ENCODE peak calls at places on chromosomes 1 and 21, in six cellular contexts. D, G, S, R, J and U are unnamed samples.
A peak's percentile ranks its signal among the peaks of the same experiment; 100 is the strongest.

GRCh38 chr1:16198444-16199156 is 13.9 kb downstream of the ARHGEF19 start:
- DNase-seq in S (no peak), G (no peak), R (no peak), D (no peak), J (no peak), U (no peak)

GRCh38 chr1:2925923-2926322 is 95.3 kb upstream of the ACTRT2 start:
- DNase-seq in R (no peak), G (no peak), J (no peak), D (peak; percentile 54), S (no peak), U (no peak)

GRCh38 chr1:177593105-177593504 is 376.8 kb downstream of the SEC16B start:
- DNase-seq in D (no peak), S (no peak), J (no peak), R (no peak), G (no peak), U (no peak)

GRCh38 chr1:60914982-60915381 is 167.4 kb upstream of the NFIA start:
- DNase-seq in S (no peak), R (no peak), D (no peak), J (no peak), G (no peak), U (no peak)

GRCh38 chr1:67575861-67576260 is 109.1 kb upstream of the GADD45A start:
- DNase-seq in J (peak; percentile 69), R (no peak), S (no peak), D (no peak), G (no peak), U (no peak)

GRCh38 chr1:15139654-15140350 is 13.7 kb upstream of the TMEM51 start:
- DNase-seq in R (no peak), G (no peak), J (peak; percentile 58), D (no peak), S (peak; percentile 65), U (no peak)

GRCh38 chr1:155871390-155871789 is 12.0 kb downstream of the SYT11 start:
- DNase-seq in R (peak; percentile 79), S (no peak), J (no peak), D (peak; percentile 28), G (peak; percentile 54), U (peak; percentile 77)

GRCh38 chr1:17419626-17420328 is 19.7 kb downstream of the RCC2 start:
- DNase-seq in J (peak; percentile 56), G (peak; percentile 77), R (peak; percentile 83), D (peak; percentile 54), S (peak; percentile 93), U (peak; percentile 92)

GRCh38 chr1:245054105-245054831 is 100.5 kb upstream of the KIF26B start:
- DNase-seq in G (no peak), S (no peak), J (no peak), D (no peak), R (no peak), U (no peak)

GRCh38 chr1:117659565-117660264 is 53.9 kb downstream of the TENT5C start:
- DNase-seq in D (no peak), S (no peak), J (no peak), R (no peak), G (no peak), U (peak; percentile 85)

GRCh38 chr1:29339176-29339575 is 102.9 kb downstream of the PTPRU start:
- DNase-seq in J (peak; percentile 17), S (no peak), D (no peak), R (no peak), G (no peak), U (peak; percentile 23)

GRCh38 chr1:193705473-193706074 is 519.2 kb upstream of the B3GALT2 start:
- DNase-seq in S (no peak), R (no peak), D (no peak), G (no peak), J (no peak), U (no peak)

GRCh38 chr1:232538224-232538942 is 91.5 kb downstream of the SIPA1L2 start:
- DNase-seq in D (no peak), R (no peak), G (peak; percentile 85), S (peak; percentile 79), J (peak; percentile 91), U (no peak)

GRCh38 chr1:94544706-94545490 is 3.3 kb upstream of the F3 start:
- DNase-seq in R (no peak), J (peak; percentile 74), D (no peak), S (no peak), G (peak; percentile 22), U (no peak)

GRCh38 chr1:36643391-36644270 is 160.9 kb upstream of the CSF3R start:
- DNase-seq in G (no peak), R (no peak), S (no peak), J (no peak), D (no peak), U (peak; percentile 58)

GRCh38 chr1:162943627-162944026 is 82.7 kb upstream of the CCDC190 start:
- DNase-seq in G (no peak), S (no peak), R (no peak), D (no peak), J (no peak), U (no peak)

GRCh38 chr1:1359316-1359667 is 937 bp upstream of the MXRA8 start:
- DNase-seq in J (no peak), D (no peak), R (no peak), G (no peak), S (no peak), U (peak; percentile 62)

GRCh38 chr1:169312084-169312954 is 55.3 kb downstream of the NME7 start:
- DNase-seq in D (no peak), R (no peak), J (peak; percentile 97), S (no peak), G (no peak), U (no peak)

GRCh38 chr1:8689431-8690252 is 127.8 kb downstream of the RERE start:
- DNase-seq in D (no peak), R (no peak), S (peak; percentile 60), G (peak; percentile 64), J (no peak), U (no peak)

GRCh38 chr1:19210772-19211549 is 895 bp upstream of the UBR4 start:
- DNase-seq in R (no peak), J (peak; percentile 7), S (peak; percentile 21), D (no peak), G (no peak), U (no peak)

GRCh38 chr1:1208713-1209433 is 2.5 kb upstream of the TNFRSF18 start:
- DNase-seq in R (no peak), J (no peak), G (no peak), D (no peak), S (peak; percentile 0), U (peak; percentile 79)

GRCh38 chr21:19607983-19608668 is 1204.5 kb upstream of the TMPRSS15 start:
- DNase-seq in J (no peak), R (no peak), D (no peak), S (peak; percentile 33), G (no peak), U (no peak)

GRCh38 chr1:98327151-98327918 is 334.2 kb upstream of the SNX7 start:
- DNase-seq in S (no peak), D (no peak), R (no peak), J (no peak), G (no peak), U (no peak)

GRCh38 chr21:16205527-16205926 is 475.7 kb downstream of the USP25 start:
- DNase-seq in S (no peak), G (no peak), R (no peak), J (no peak), D (no peak), U (no peak)

DNA sequence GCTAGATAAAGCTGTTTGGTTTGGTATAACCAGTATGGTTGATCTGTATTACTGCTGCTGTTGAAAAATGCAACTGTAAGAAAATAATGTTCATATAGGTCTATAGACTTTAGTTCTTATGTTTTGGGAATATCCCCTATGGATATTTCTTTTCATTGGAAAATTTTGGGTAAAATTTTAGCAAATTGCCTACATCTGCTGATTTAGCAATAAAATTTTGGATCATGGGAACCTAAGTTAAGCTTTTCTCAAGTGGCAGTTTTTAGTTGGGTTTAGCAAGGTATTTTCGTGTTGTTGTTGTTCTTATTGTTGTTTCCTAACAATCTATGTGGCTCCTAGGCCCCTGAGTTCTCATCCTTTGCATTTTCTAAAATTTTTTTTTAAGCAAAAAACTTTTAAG is 167.1 kb downstream of the PHTF1 start:
- DNase-seq in J (no peak), S (no peak), D (no peak), G (no peak), R (no peak), U (no peak)
- H3K4me3 ChIP-seq in J (no peak overlapping the region), S (no peak overlapping the region), D (no peak overlapping the region), G (no peak overlapping the region), R (no peak overlapping the region), U (no peak overlapping the region)

DNA sequence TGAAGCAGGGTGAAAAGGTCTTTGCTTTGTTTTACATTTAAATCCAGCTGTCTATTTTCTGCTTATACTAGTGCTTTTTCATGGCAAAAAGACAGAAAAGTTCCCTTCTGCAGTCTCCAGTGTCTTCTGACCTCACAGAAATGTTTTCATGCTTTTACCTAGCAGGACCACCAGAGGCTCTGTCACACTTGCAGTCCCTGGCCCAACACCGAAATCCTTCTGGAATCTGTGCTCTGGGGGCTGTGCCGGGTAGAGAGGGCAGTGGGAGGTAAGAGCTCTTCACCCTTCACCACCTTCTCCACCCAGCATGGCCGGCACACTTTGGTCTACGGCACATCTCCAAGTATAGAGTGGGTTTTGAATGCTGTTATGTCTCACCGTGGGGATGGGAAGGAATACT is 20.8 kb downstream of the GNAT2 start:
- DNase-seq in G (no peak), S (peak; percentile 85), J (no peak), R (no peak), D (no peak), U (no peak)
- TF ChIP-seq CTCF in G (peak; percentile 42), S (peak; percentile 50), J (peak; percentile 36), R (no peak), D (no peak), U (no peak)

DNA sequence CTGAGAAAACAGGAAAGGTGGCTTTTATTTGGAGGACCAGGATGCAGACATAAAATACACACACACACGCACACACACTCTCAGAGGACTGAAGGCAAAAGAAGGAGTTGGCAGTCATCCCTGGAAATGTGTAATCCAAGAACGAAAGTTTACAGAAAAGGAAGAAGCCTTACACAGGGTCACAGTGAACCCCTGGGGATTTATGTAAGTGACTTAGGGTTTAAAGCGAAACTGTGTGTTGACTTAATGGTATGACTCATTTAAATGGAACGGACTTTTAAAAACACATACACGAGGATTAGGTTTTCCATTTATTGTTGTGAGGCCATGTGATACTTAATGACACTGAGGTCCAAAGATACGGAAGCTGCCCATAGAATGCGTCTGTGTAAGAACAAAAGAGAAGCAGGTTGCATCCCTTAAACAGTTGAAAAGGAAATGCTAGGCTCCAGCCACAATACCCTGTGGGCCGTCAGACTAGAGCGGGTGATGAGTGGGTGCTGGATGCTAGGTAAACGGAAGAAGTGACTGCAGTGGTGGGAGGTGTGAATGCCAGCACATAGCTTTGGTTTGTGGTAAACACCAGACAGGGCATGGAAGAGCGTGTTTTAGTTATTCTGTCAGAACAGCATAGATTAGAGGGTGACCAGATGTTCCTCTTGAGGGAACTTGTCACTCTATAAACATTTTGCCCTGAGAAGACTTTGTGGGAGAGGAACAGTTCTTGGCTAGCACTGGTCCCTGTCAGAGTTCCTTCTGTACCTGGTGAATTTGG is 21.6 kb upstream of the BCL10 start:
- DNase-seq in J (peak; percentile 99), S (no peak), R (no peak), D (peak; percentile 45), G (peak; percentile 98), U (peak; percentile 80)
- H3K4me3 ChIP-seq in J (peak overlapping the region; percentile 33), S (no peak overlapping the region), R (no peak overlapping the region), D (peak overlapping the region; percentile 7), G (peak overlapping the region; percentile 20), U (peak overlapping the region; percentile 34)

DNA sequence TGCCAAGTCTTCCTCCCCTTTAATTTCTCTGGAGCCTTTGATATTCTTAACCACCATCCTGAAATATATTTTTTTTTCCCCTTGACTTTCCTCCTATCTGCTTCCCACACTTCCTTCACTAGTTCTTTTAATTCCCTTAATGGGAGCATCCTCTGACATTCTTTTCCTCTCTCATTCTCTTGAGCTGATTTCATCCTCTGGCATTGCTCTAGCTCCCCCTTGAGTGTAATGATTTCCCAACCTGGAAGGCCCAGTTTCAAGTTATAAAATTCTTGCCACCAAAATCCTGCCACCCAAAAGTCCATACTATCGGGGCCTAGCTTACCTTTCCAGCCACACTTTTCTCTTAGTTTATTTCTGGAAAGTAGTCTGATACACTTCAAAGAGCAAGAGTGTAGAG is 39.5 kb upstream of the UBE2U start:
- DNase-seq in G (peak; percentile 49), R (no peak), S (peak; percentile 79), J (peak; percentile 44), D (no peak), U (no peak)
- TF ChIP-seq CTCF in G (peak; percentile 60), R (no peak), S (peak; percentile 72), J (peak; percentile 74), D (peak; percentile 42), U (no peak)